ENCODE peak calls at places on chromosomes 12 and 14, in ten cellular contexts. Y, T, U, V, E, X, G, F, Z and J are unnamed samples.

GRCh38 chr12:15364221-15365170 is 42.2 kb downstream of the PTPRO start:
- DNase-seq in F (no peak), V (peak), U (no peak), E (peak), Y (no peak), X (no peak), G (no peak), T (no peak), Z (no peak), J (peak)

GRCh38 chr14:88359500-88359899 is 26.0 kb upstream of the SPATA7 start:
- DNase-seq in G (no peak), Y (no peak), E (no peak), T (no peak), Z (no peak), X (no peak), U (no peak), F (no peak), V (no peak), J (no peak)

GRCh38 chr14:90381011-90381790 is 15.6 kb upstream of the CALM1 start:
- DNase-seq in Z (no peak), E (peak), X (peak), Y (no peak), V (peak), G (no peak), F (no peak), T (no peak), U (no peak), J (no peak)

GRCh38 chr14:83712730-83713129 is 1817.2 kb upstream of the FLRT2 start:
- DNase-seq in T (peak), E (no peak), V (no peak), U (no peak), F (no peak), G (no peak), X (no peak), Z (no peak), Y (no peak), J (no peak)

GRCh38 chr12:62986844-62987243 is 51.9 kb upstream of the PPM1H start:
- DNase-seq in T (no peak), Z (no peak), Y (no peak), G (no peak), V (no peak), X (no peak), E (no peak), U (no peak), F (no peak), J (peak)

GRCh38 chr12:54984602-54985376 is at the start of gene TESPA1:
- DNase-seq in X (peak), V (peak), Y (no peak), U (no peak), T (no peak), G (no peak), E (peak), Z (peak), F (peak), J (no peak)

GRCh38 chr14:77124345-77125274 is 17.0 kb downstream of the ZDHHC22 start:
- DNase-seq in U (peak), T (no peak), E (peak), X (peak), F (no peak), V (peak), Z (no peak), Y (no peak), G (no peak), J (peak)

GRCh38 chr12:54549774-54550451 is 512 bp downstream of the PDE1B start:
- DNase-seq in V (no peak), G (no peak), F (no peak), U (no peak), Y (no peak), E (no peak), X (no peak), T (no peak), Z (no peak), J (no peak)

GRCh38 chr12:110224379-110225304 is 56.4 kb upstream of the ATP2A2 start:
- DNase-seq in G (peak), Y (peak), T (peak), V (peak), U (peak), F (no peak), X (no peak), Z (no peak), E (peak), J (peak)

GRCh38 chr12:68608191-68608590 is 2.5 kb upstream of the RAP1B start:
- DNase-seq in G (no peak), Z (no peak), X (no peak), T (no peak), F (no peak), Y (no peak), U (no peak), V (no peak), E (no peak), J (peak)

GRCh38 chr14:99035268-99035667 is 236.7 kb downstream of the BCL11B start:
- DNase-seq in Z (peak), F (no peak), E (no peak), Y (no peak), T (no peak), G (no peak), V (peak), U (no peak), X (no peak), J (no peak)

GRCh38 chr12:110317921-110318320 is 36.9 kb downstream of the ATP2A2 start:
- DNase-seq in X (no peak), G (no peak), V (peak), T (no peak), E (no peak), F (no peak), Y (no peak), Z (no peak), U (no peak), J (no peak)

GRCh38 chr12:130880411-130880885 is 8.6 kb downstream of the RAN start:
- DNase-seq in T (no peak), Y (no peak), G (no peak), F (peak), V (no peak), Z (no peak), X (no peak), E (no peak), U (no peak), J (no peak)

GRCh38 chr12:130879781-130880389 is 8.0 kb downstream of the RAN start:
- DNase-seq in Y (no peak), V (no peak), X (no peak), U (peak), F (no peak), E (no peak), Z (no peak), G (no peak), T (no peak), J (no peak)

GRCh38 chr12:130879212-130879686 is 7.4 kb downstream of the RAN start:
- DNase-seq in F (no peak), Y (no peak), G (no peak), X (no peak), U (peak), V (no peak), T (no peak), Z (no peak), E (no peak), J (no peak)

GRCh38 chr12:130881548-130881947 is 9.7 kb downstream of the RAN start:
- DNase-seq in V (no peak), E (no peak), X (no peak), U (no peak), F (no peak), T (no peak), Z (no peak), Y (no peak), G (no peak), J (no peak)

DNA sequence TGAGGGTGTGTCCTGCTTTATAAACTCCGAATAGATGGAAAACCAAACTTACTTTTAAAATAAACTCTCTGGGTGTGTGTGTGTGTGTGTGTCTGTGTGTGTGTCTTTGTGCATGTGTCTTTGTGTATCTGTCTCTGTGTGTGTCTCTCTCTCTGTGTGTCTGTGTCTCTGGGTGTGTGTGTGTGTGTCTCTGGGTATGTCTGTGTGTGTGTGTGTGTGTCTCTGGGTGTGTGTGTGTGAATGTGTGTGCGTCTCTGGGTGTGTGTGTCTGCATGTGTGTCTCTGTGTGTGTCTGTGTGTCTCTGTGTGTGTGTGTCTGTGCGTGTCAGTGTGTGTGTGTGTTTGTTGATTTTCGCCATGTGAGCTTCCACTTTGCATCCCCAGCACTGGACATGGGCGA is 9.2 kb downstream of the RAN start:
- DNase-seq in U (no peak), Z (no peak), T (no peak), E (no peak), X (no peak), G (no peak), F (no peak), V (no peak), Y (no peak), J (no peak)
- H3K4me3 ChIP-seq in U (no peak), Z (no peak), T (no peak), E (no peak), X (no peak), G (no peak), F (no peak), V (no peak), Y (no peak), J (no peak)

GRCh38 chr12:91577586-91578539 is 395.2 kb upstream of the DCN start:
- DNase-seq in U (peak), V (peak), T (no peak), X (no peak), E (no peak), G (no peak), Z (no peak), Y (no peak), F (no peak), J (peak)
- H3K4me3 ChIP-seq in U (peak), V (peak), T (peak), X (no peak), E (no peak), G (peak), Z (no peak), Y (peak), F (no peak), J (peak)

GRCh38 chr14:54623279-54624004 is 56.5 kb downstream of the SAMD4A start:
- DNase-seq in F (no peak), E (no peak), T (no peak), V (no peak), X (no peak), G (no peak), Y (no peak), U (no peak), Z (no peak), J (no peak)

GRCh38 chr14:54627718-54628345 is 60.9 kb downstream of the SAMD4A start:
- DNase-seq in X (no peak), E (no peak), V (peak), Z (no peak), G (no peak), T (no peak), F (no peak), Y (no peak), U (peak), J (no peak)

GRCh38 chr14:54627325-54627717 is 60.4 kb downstream of the SAMD4A start:
- DNase-seq in T (no peak), F (no peak), Z (no peak), G (no peak), E (no peak), Y (no peak), U (no peak), X (no peak), V (no peak), J (no peak)

GRCh38 chr14:54622189-54622958 is 55.4 kb downstream of the SAMD4A start:
- DNase-seq in Z (no peak), T (no peak), X (no peak), U (no peak), E (no peak), V (no peak), Y (no peak), G (no peak), F (no peak), J (no peak)

DNA sequence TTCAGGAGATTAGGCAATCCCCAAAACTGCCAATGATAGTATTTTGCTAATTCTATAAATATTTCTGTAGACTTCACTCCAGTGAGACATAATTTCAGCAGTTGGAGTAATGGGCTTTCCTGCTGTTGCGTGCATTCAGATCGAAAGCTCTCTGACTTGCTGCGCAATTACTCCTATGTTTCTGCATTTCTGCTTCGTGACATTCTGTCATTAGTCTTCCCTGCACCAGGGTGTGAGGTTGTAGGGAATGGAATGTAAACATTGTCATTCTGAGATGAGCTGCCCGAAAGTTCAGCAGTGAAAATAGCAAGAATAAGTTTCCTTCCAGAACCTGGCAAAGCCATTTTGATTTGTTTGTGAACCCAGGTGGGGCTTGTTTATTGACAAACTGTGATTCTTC is 58.2 kb downstream of the SAMD4A start:
- DNase-seq in T (peak), X (no peak), Y (no peak), G (peak), V (peak), E (no peak), Z (no peak), F (no peak), U (no peak), J (no peak)
- H3K4me3 ChIP-seq in T (peak), X (no peak), Y (no peak), G (no peak), V (no peak), E (no peak), Z (no peak), F (no peak), U (no peak), J (no peak)

GRCh38 chr14:80930836-80931389 is 10.6 kb downstream of the CEP128 start:
- DNase-seq in Z (no peak), V (peak), G (peak), T (peak), Y (peak), X (no peak), F (peak), E (no peak), U (no peak), J (peak)
- H3K4me3 ChIP-seq in Z (no peak), V (peak), G (peak), T (peak), Y (no peak), X (no peak), F (no peak), E (no peak), U (no peak), J (peak)

DNA sequence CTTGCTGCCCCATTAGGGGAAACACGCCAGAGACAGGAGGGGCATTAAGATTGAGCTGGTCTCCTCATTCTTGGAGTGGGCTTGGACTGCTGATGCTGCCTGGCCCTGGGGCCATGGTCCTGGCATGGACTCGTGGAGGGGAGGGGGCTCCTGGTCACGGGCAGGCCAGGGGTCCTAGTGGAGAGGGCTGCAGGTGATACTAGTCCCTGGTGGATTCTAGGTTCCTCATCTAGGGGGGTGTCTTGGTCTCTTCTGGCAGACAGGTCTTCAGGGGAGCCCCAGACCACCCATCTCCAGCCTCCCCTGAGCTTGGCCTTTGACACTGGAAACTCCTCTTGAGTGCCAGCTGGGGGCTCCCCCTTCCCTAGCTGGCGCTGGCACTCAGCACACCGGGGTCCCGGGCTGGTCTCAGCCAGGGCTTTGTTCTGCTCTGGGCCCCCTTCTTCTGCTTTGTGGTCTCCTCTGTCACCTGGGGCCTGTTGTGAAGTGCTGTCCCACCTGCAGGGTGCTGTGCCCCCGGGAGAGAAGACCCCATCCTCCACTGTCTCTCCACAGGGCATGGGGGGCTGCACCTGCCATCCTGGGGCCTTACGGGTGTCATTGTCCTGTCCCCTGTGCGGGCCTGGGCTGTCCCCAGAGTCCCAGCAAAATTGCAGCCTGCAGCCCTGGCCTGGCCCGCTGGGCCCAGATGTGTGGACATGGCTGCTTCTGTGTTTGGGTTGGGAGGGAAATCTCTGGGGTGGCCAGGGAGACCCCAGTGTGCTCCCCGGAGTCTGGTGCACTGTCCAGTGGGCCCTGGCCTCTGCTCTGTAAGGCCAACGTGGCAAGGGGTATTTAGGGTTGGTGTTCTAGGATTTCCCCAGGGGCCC is 2.3 kb downstream of the KIF26A start:
- DNase-seq in U (peak), Y (no peak), G (no peak), V (no peak), E (no peak), F (no peak), X (peak), T (no peak), Z (peak), J (no peak)
- H3K4me3 ChIP-seq in U (peak), Y (no peak), G (no peak), V (no peak), E (no peak), F (no peak), X (no peak), T (no peak), Z (no peak), J (no peak)

GRCh38 chr14:100191584-100192249 is 32.3 kb upstream of the DEGS2 start:
- DNase-seq in U (no peak), X (no peak), G (no peak), F (no peak), T (no peak), E (no peak), V (peak), Y (no peak), Z (no peak), J (no peak)
- H3K4me3 ChIP-seq in U (no peak), X (no peak), G (no peak), F (no peak), T (no peak), E (no peak), V (no peak), Y (no peak), Z (no peak), J (peak)

GRCh38 chr14:104461676-104462443 is 117.7 kb upstream of the C14orf180 start:
- DNase-seq in F (no peak), G (no peak), T (no peak), Z (peak), Y (no peak), E (no peak), V (no peak), X (no peak), U (peak), J (no peak)
- H3K4me3 ChIP-seq in F (no peak), G (no peak), T (no peak), Z (no peak), Y (no peak), E (no peak), V (no peak), X (no peak), U (peak), J (no peak)

GRCh38 chr14:56874375-56874774 is 64.1 kb upstream of the OTX2 start:
- DNase-seq in G (no peak), V (no peak), Z (no peak), T (no peak), E (peak), F (no peak), Y (no peak), X (peak), U (no peak), J (peak)
- H3K4me3 ChIP-seq in G (no peak), V (no peak), Z (no peak), T (no peak), E (no peak), F (no peak), Y (no peak), X (no peak), U (no peak), J (no peak)